ENCODE peak calls at places on chromosomes 1 and 21, in five cellular contexts. One of them, this sample, is unnamed.

GRCh38 chr1:210645582-210646257 is 317.0 kb downstream of the HHAT start:
- DNase-seq in PC-3: no peak
- DNase-seq in neural progenitor cell: peak; percentile 31
- DNase-seq in GM23248: no peak
- DNase-seq in HCT116: no peak
- DNase-seq in this sample: peak; percentile 56

GRCh38 chr1:64038965-64039926 is 164.2 kb upstream of the UBE2U start:
- DNase-seq in PC-3: peak; percentile 99
- DNase-seq in neural progenitor cell: peak; percentile 31
- DNase-seq in GM23248: peak; percentile 96
- DNase-seq in HCT116: peak; percentile 15
- DNase-seq in this sample: peak; percentile 39

GRCh38 chr1:12851779-12852178 is 3.3 kb upstream of the HNRNPCL1 start:
- DNase-seq in PC-3: peak; percentile 28
- DNase-seq in neural progenitor cell: no peak
- DNase-seq in GM23248: peak; percentile 45
- DNase-seq in HCT116: peak; percentile 41
- DNase-seq in this sample: no peak

GRCh38 chr1:209635850-209636249 is 16.4 kb downstream of the LAMB3 start:
- DNase-seq in PC-3: no peak
- DNase-seq in neural progenitor cell: no peak
- DNase-seq in GM23248: no peak
- DNase-seq in HCT116: no peak
- DNase-seq in this sample: no peak

GRCh38 chr1:5245348-5245747 is 590.9 kb downstream of the AJAP1 start:
- DNase-seq in PC-3: no peak
- DNase-seq in neural progenitor cell: no peak
- DNase-seq in GM23248: no peak
- DNase-seq in HCT116: no peak
- DNase-seq in this sample: no peak

GRCh38 chr1:228902781-228903572 is 167.7 kb downstream of the RHOU start:
- DNase-seq in PC-3: peak; percentile 99
- DNase-seq in neural progenitor cell: no peak
- DNase-seq in GM23248: peak; percentile 98
- DNase-seq in HCT116: peak; percentile 52
- DNase-seq in this sample: no peak

GRCh38 chr21:26769613-26770188 is 75.5 kb downstream of the ADAMTS1 start:
- DNase-seq in PC-3: peak; percentile 63
- DNase-seq in neural progenitor cell: peak; percentile 33
- DNase-seq in GM23248: peak; percentile 78
- DNase-seq in HCT116: no peak
- DNase-seq in this sample: no peak

GRCh38 chr1:15168479-15168878 is 14.9 kb downstream of the TMEM51 start:
- DNase-seq in PC-3: peak; percentile 68
- DNase-seq in neural progenitor cell: no peak
- DNase-seq in GM23248: peak; percentile 82
- DNase-seq in HCT116: no peak
- DNase-seq in this sample: no peak

GRCh38 chr1:98086156-98086555 is 165.3 kb upstream of the DPYD start:
- DNase-seq in PC-3: peak; percentile 39
- DNase-seq in neural progenitor cell: no peak
- DNase-seq in GM23248: peak; percentile 80
- DNase-seq in HCT116: no peak
- DNase-seq in this sample: no peak

GRCh38 chr1:44848456-44849181 is 5.6 kb upstream of the PTCH2 start:
- DNase-seq in PC-3: no peak
- DNase-seq in neural progenitor cell: no peak
- DNase-seq in GM23248: no peak
- DNase-seq in HCT116: no peak
- DNase-seq in this sample: no peak

GRCh38 chr1:44707112-44707881 is 23.7 kb downstream of the RNU5D-1 start:
- DNase-seq in PC-3: peak; percentile 96
- DNase-seq in neural progenitor cell: no peak
- DNase-seq in GM23248: peak; percentile 97
- DNase-seq in HCT116: peak; percentile 61
- DNase-seq in this sample: no peak

GRCh38 chr1:167332503-167332902 is 111.8 kb downstream of the POU2F1 start:
- DNase-seq in PC-3: peak; percentile 51
- DNase-seq in neural progenitor cell: no peak
- DNase-seq in GM23248: peak; percentile 22
- DNase-seq in HCT116: no peak
- DNase-seq in this sample: no peak

GRCh38 chr1:2404890-2405511 is 7.4 kb downstream of the PEX10 start:
- DNase-seq in PC-3: no peak
- DNase-seq in neural progenitor cell: no peak
- DNase-seq in GM23248: no peak
- DNase-seq in HCT116: no peak
- DNase-seq in this sample: no peak

GRCh38 chr1:246875041-246876026 is 56.4 kb downstream of the AHCTF1 start:
- DNase-seq in PC-3: peak; percentile 83
- DNase-seq in neural progenitor cell: no peak
- DNase-seq in GM23248: peak; percentile 83
- DNase-seq in HCT116: no peak
- DNase-seq in this sample: no peak

GRCh38 chr21:33299181-33299752 is 25.5 kb upstream of the IFNAR1 start:
- DNase-seq in PC-3: peak; percentile 57
- DNase-seq in neural progenitor cell: no peak
- DNase-seq in GM23248: no peak
- DNase-seq in HCT116: no peak
- DNase-seq in this sample: peak; percentile 83

GRCh38 chr1:171585715-171586114 is 36.3 kb upstream of the MYOCOS start:
- DNase-seq in PC-3: no peak
- DNase-seq in neural progenitor cell: no peak
- DNase-seq in GM23248: no peak
- DNase-seq in HCT116: no peak
- DNase-seq in this sample: no peak

GRCh38 chr1:221781102-221781744 is 39.3 kb upstream of the DUSP10 start:
- DNase-seq in PC-3: no peak
- DNase-seq in neural progenitor cell: no peak
- DNase-seq in GM23248: no peak
- DNase-seq in HCT116: no peak
- DNase-seq in this sample: no peak
- TF ChIP-seq EZH2phosphoT487 in PC-3: no peak
- TF ChIP-seq EZH2phosphoT487 in neural progenitor cell: no peak
- TF ChIP-seq EZH2phosphoT487 in GM23248: no peak
- TF ChIP-seq EZH2phosphoT487 in HCT116: no peak
- TF ChIP-seq EZH2phosphoT487 in this sample: no peak

GRCh38 chr1:207429963-207430362 is 24.2 kb upstream of the CR2 start:
- DNase-seq in PC-3: no peak
- DNase-seq in neural progenitor cell: no peak
- DNase-seq in GM23248: no peak
- DNase-seq in HCT116: no peak
- DNase-seq in this sample: no peak

GRCh38 chr1:207430602-207431001 is 23.5 kb upstream of the CR2 start:
- DNase-seq in PC-3: peak; percentile 16
- DNase-seq in neural progenitor cell: no peak
- DNase-seq in GM23248: no peak
- DNase-seq in HCT116: no peak
- DNase-seq in this sample: no peak

GRCh38 chr1:207431508-207431907 is 22.6 kb upstream of the CR2 start:
- DNase-seq in PC-3: no peak
- DNase-seq in neural progenitor cell: no peak
- DNase-seq in GM23248: no peak
- DNase-seq in HCT116: no peak
- DNase-seq in this sample: no peak

GRCh38 chr1:207428783-207429182 is 25.3 kb upstream of the CR2 start:
- DNase-seq in PC-3: no peak
- DNase-seq in neural progenitor cell: no peak
- DNase-seq in GM23248: no peak
- DNase-seq in HCT116: no peak
- DNase-seq in this sample: no peak

GRCh38 chr1:207433435-207433834 is 20.7 kb upstream of the CR2 start:
- DNase-seq in PC-3: no peak
- DNase-seq in neural progenitor cell: no peak
- DNase-seq in GM23248: no peak
- DNase-seq in HCT116: no peak
- DNase-seq in this sample: no peak
- H3K27me3 ChIP-seq in PC-3: peaks cover 76% of the 10 kb centered on the region
- H3K27me3 ChIP-seq in neural progenitor cell: no peaks in the 10 kb centered on the region
- H3K27me3 ChIP-seq in GM23248: peaks cover 6% of the 10 kb centered on the region
- H3K27me3 ChIP-seq in HCT116: no peaks in the 10 kb centered on the region
- H3K27me3 ChIP-seq in this sample: no peaks in the 10 kb centered on the region

GRCh38 chr1:245671966-245672767 is 517.4 kb downstream of the KIF26B start:
- DNase-seq in PC-3: no peak
- DNase-seq in neural progenitor cell: no peak
- DNase-seq in GM23248: no peak
- DNase-seq in HCT116: no peak
- DNase-seq in this sample: no peak
- TF ChIP-seq EZH2phosphoT487 in PC-3: no peak
- TF ChIP-seq EZH2phosphoT487 in neural progenitor cell: no peak
- TF ChIP-seq EZH2phosphoT487 in GM23248: no peak
- TF ChIP-seq EZH2phosphoT487 in HCT116: no peak
- TF ChIP-seq EZH2phosphoT487 in this sample: no peak

GRCh38 chr1:30823627-30823968 is 66.0 kb upstream of the LAPTM5 start:
- DNase-seq in PC-3: peak; percentile 21
- DNase-seq in neural progenitor cell: no peak
- DNase-seq in GM23248: no peak
- DNase-seq in HCT116: no peak
- DNase-seq in this sample: no peak

GRCh38 chr1:30824736-30825429 is 67.3 kb upstream of the LAPTM5 start:
- DNase-seq in PC-3: no peak
- DNase-seq in neural progenitor cell: no peak
- DNase-seq in GM23248: no peak
- DNase-seq in HCT116: no peak
- DNase-seq in this sample: no peak

GRCh38 chr1:30822006-30822405 is 64.4 kb upstream of the LAPTM5 start:
- DNase-seq in PC-3: no peak
- DNase-seq in neural progenitor cell: no peak
- DNase-seq in GM23248: no peak
- DNase-seq in HCT116: no peak
- DNase-seq in this sample: no peak

GRCh38 chr1:30823969-30824735 is 66.6 kb upstream of the LAPTM5 start:
- DNase-seq in PC-3: peak; percentile 98
- DNase-seq in neural progenitor cell: peak; percentile 98
- DNase-seq in GM23248: peak; percentile 99
- DNase-seq in HCT116: peak; percentile 93
- DNase-seq in this sample: peak; percentile 91

DNA sequence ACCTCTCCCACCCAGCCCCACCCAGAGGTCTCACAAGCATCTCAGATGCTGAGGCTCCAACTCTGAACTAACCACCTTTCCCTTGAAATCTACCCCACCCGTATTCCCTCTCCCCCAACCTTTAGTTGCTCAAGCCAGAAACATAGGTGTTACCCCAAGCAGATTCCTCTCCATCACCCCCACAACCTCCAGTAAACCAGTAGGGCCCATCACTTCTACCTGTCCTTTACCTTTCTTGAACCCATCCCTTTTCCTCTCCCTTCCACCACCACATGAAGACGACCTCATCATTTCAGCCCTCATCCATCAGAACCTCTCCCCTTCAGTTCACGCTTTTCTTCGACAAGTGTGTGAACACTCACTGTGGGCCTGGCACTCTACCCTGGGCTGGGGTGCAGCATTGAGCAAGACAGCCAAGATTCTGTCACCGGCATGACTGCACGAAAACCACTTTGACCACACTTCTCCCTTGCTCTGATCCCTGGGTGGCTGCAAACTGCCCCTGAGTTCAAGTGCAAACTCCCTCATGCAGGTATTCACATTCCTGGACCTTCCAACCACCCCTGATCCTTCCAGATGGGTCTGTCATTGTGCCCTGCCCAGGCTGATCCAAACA is 65.5 kb upstream of the LAPTM5 start:
- DNase-seq in PC-3: peak; percentile 31
- DNase-seq in neural progenitor cell: no peak
- DNase-seq in GM23248: peak; percentile 46
- DNase-seq in HCT116: no peak
- DNase-seq in this sample: no peak
- H3K27me3 ChIP-seq in PC-3: no peaks in the 10 kb centered on the region
- H3K27me3 ChIP-seq in neural progenitor cell: peaks cover 17% of the 10 kb centered on the region
- H3K27me3 ChIP-seq in GM23248: no peaks in the 10 kb centered on the region
- H3K27me3 ChIP-seq in HCT116: peaks cover 17% of the 10 kb centered on the region
- H3K27me3 ChIP-seq in this sample: peaks cover 52% of the 10 kb centered on the region

This sample was measured in MM.1S.